ENCODE peak calls at places on chromosomes 3 and 15, in six cellular contexts. X is NAMALWA, J is SW480, A is NCI-H82, Q is RPMI7951, O is GM12865. R is an unnamed sample.

GRCh38 chr3:106025151-106025722 is 156.4 kb upstream of the CBLB start:
- DNase-seq in X (no peak), J (no peak), A (no peak), Q (no peak), O (no peak), R (no peak)

GRCh38 chr3:143644370-143645089 is 203.7 kb downstream of the SLC9A9 start:
- DNase-seq in X (peak), J (peak), A (peak), Q (peak), O (peak), R (peak)

GRCh38 chr3:51353131-51353530 is 32.0 kb upstream of the MANF start:
- DNase-seq in X (no peak), J (no peak), A (peak), Q (no peak), O (no peak), R (no peak)

GRCh38 chr3:24490151-24490550 is 4.5 kb downstream of the THRB start:
- DNase-seq in X (no peak), J (no peak), A (no peak), Q (no peak), O (no peak), R (no peak)

GRCh38 chr3:55000546-55000945 is 72.7 kb upstream of the LRTM1 start:
- DNase-seq in X (no peak), J (peak), A (peak), Q (peak), O (no peak), R (no peak)

GRCh38 chr3:30770387-30770786 is 124.1 kb downstream of the GADL1 start:
- DNase-seq in X (no peak), J (peak), A (no peak), Q (peak), O (no peak), R (no peak)

GRCh38 chr15:101126618-101127502 is 125.0 kb downstream of the CHSY1 start:
- DNase-seq in X (no peak), J (no peak), A (peak), Q (peak), O (peak), R (no peak)

GRCh38 chr15:88131937-88132336 is 124.6 kb downstream of the NTRK3 start:
- DNase-seq in X (no peak), J (no peak), A (no peak), Q (no peak), O (no peak), R (no peak)

GRCh38 chr3:111618945-111619344 is 23.8 kb upstream of the ZBED2 start:
- DNase-seq in X (no peak), J (no peak), A (no peak), Q (no peak), O (no peak), R (no peak)

GRCh38 chr3:15601399-15602145 is at the start of the genes BTD and HACL1:
- DNase-seq in X (peak), J (peak), A (no peak), Q (peak), O (peak), R (peak)

GRCh38 chr3:196193738-196194541 is 17.3 kb downstream of the ZDHHC19 start:
- DNase-seq in X (no peak), J (no peak), A (no peak), Q (no peak), O (no peak), R (no peak)

GRCh38 chr3:44825264-44825925 is 36.3 kb upstream of the TMEM42 start:
- DNase-seq in X (no peak), J (no peak), A (no peak), Q (no peak), O (no peak), R (no peak)

GRCh38 chr3:112411425-112411824 is 78.5 kb downstream of the CD200 start:
- DNase-seq in X (no peak), J (no peak), A (peak), Q (no peak), O (no peak), R (no peak)

GRCh38 chr15:76058714-76059319 is 968 bp upstream of the TMEM266 start:
- DNase-seq in X (peak), J (peak), A (peak), Q (peak), O (peak), R (peak)

GRCh38 chr3:20458994-20459736 is 273.2 kb upstream of the SGO1 start:
- DNase-seq in X (no peak), J (no peak), A (peak), Q (no peak), O (no peak), R (no peak)

GRCh38 chr3:184240384-184241140 is 8.2 kb downstream of the ALG3 start:
- DNase-seq in X (peak), J (no peak), A (no peak), Q (peak), O (no peak), R (peak)

GRCh38 chr15:76190070-76190564 is 121.2 kb downstream of the ETFA start:
- DNase-seq in X (no peak), J (no peak), A (peak), Q (no peak), O (no peak), R (no peak)

GRCh38 chr3:58163234-58163633 is 47.5 kb downstream of the DNASE1L3 start:
- DNase-seq in X (no peak), J (no peak), A (no peak), Q (no peak), O (no peak), R (no peak)

GRCh38 chr15:81235781-81236507 is 39.3 kb downstream of the IL16 start:
- DNase-seq in X (no peak), J (peak), A (no peak), Q (peak), O (no peak), R (no peak)

GRCh38 chr3:24616138-24616829 is 121.6 kb upstream of the THRB start:
- DNase-seq in X (no peak), J (no peak), A (no peak), Q (no peak), O (no peak), R (no peak)

R was measured in endothelial cell.